ENCODE peak calls at places on chromosomes 7 and 10, in six cellular contexts. Z, S, T, J, I and Y are unnamed samples.

GRCh38 chr7:89839329-89839728 is 314.9 kb upstream of the STEAP1 start:
- DNase-seq in Z (no peak), S (no peak), T (no peak), J (no peak), I (no peak), Y (no peak)

GRCh38 chr10:85612378-85612775 is 754.2 kb downstream of the GRID1 start:
- DNase-seq in Z (no peak), S (no peak), T (peak), J (no peak), I (no peak), Y (no peak)

GRCh38 chr10:44382981-44383748 is 1.7 kb downstream of the CXCL12 start:
- DNase-seq in Z (no peak), S (no peak), T (peak), J (no peak), I (no peak), Y (no peak)

GRCh38 chr10:23643396-23643795 is 204.5 kb downstream of the OTUD1 start:
- DNase-seq in Z (no peak), S (no peak), T (no peak), J (no peak), I (no peak), Y (peak)

GRCh38 chr7:55593515-55594318 is 21.4 kb upstream of the VOPP1 start:
- DNase-seq in Z (peak), S (peak), T (peak), J (peak), I (peak), Y (no peak)

GRCh38 chr7:153518201-153518984 is 533.8 kb upstream of the DPP6 start:
- DNase-seq in Z (no peak), S (no peak), T (no peak), J (no peak), I (no peak), Y (peak)

GRCh38 chr10:7186387-7187032 is 224.3 kb downstream of the SFMBT2 start:
- DNase-seq in Z (no peak), S (no peak), T (no peak), J (no peak), I (no peak), Y (no peak)

GRCh38 chr10:22927661-22928403 is at the start of gene ARMC3:
- DNase-seq in Z (no peak), S (peak), T (peak), J (peak), I (peak), Y (peak)

GRCh38 chr7:151864561-151864960 is 12.4 kb downstream of the PRKAG2 start:
- DNase-seq in Z (no peak), S (no peak), T (no peak), J (no peak), I (no peak), Y (no peak)

GRCh38 chr7:113996405-113996804 is 77.6 kb upstream of the PPP1R3A start:
- DNase-seq in Z (peak), S (no peak), T (no peak), J (no peak), I (no peak), Y (peak)

GRCh38 chr10:3068968-3069737 is 1.8 kb downstream of the PFKP start:
- DNase-seq in Z (peak), S (no peak), T (no peak), J (no peak), I (peak), Y (no peak)

GRCh38 chr10:121566755-121567154 is 31.5 kb downstream of the FGFR2 start:
- DNase-seq in Z (no peak), S (no peak), T (no peak), J (no peak), I (no peak), Y (no peak)

GRCh38 chr10:36336315-36336714 is 694.2 kb upstream of the FZD8 start:
- DNase-seq in Z (peak), S (no peak), T (no peak), J (no peak), I (no peak), Y (no peak)

GRCh38 chr10:61903184-61903990 is 1.9 kb downstream of the ARID5B start:
- DNase-seq in Z (peak), S (peak), T (peak), J (peak), I (peak), Y (peak)

GRCh38 chr7:136956671-136957070 is 88.2 kb downstream of the CHRM2 start:
- DNase-seq in Z (peak), S (no peak), T (no peak), J (no peak), I (no peak), Y (no peak)

GRCh38 chr10:17220652-17221100 is 7.4 kb upstream of the VIM start:
- DNase-seq in Z (peak), S (no peak), T (no peak), J (no peak), I (no peak), Y (no peak)

GRCh38 chr7:155864991-155865690 is 52.9 kb upstream of the SHH start:
- DNase-seq in Z (no peak), S (no peak), T (peak), J (peak), I (no peak), Y (no peak)

GRCh38 chr7:23058412-23059096 is 44.6 kb upstream of the HYCC1 start:
- DNase-seq in Z (no peak), S (no peak), T (no peak), J (no peak), I (no peak), Y (no peak)

GRCh38 chr7:84191842-84192241 is 2.7 kb downstream of the SEMA3A start:
- DNase-seq in Z (peak), S (no peak), T (no peak), J (no peak), I (no peak), Y (no peak)

GRCh38 chr10:1425886-1426285 is 311.4 kb downstream of the ADARB2 start:
- DNase-seq in Z (no peak), S (no peak), T (peak), J (no peak), I (peak), Y (no peak)

GRCh38 chr7:77254915-77255314 is 55.3 kb upstream of the FGL2 start:
- DNase-seq in Z (no peak), S (no peak), T (no peak), J (no peak), I (no peak), Y (no peak)

DNA sequence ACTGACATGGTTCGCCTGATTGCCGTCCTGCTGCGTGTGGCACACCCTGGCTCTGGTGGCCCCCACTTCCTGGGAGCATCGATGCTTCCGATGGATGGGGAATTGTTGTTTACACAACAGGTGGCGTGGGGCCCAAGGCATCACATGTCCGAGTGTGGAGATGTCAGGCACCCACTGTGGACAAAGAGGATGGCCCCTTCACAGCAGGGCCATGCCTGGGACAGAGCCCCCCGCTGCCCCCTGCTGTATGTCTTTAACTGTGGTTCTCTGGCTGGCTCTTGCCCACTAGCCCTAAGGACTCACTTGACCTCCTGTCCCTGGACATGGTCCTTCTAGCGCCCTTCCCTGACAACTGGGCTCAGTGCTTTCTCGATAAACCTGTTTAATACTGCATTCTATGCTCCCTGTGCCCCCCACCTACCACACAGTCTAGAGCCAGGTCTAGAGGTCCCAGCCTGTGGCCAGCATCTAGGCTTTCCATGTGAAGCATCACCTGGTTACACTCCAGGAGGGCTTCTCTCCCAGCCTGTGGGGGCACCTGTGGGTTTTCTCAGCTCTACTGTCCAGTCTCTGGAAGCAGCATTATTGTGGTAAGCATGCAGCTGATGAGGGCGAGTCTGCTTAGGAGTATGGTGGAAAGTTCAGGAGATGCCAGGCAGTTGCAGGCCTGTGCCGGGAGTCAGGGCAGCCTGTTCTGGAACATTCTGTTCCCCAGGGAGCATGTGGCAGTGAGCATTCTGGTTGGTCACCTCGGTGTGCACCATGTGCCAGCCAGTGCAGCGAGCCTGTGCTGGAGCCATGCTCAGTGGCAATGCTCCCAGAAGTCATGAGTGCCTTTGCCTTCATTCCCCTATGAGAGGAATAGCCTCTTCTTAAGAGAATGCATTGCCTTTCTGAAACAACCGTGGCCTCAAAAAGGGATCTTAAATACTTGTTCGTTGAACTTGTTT is 10.4 kb downstream of the ADCY1 start:
- DNase-seq in Z (no peak), S (no peak), T (no peak), J (no peak), I (no peak), Y (no peak)
- TF ChIP-seq CTCF in Z (no peak), S (peak), T (no peak), J (no peak), I (no peak), Y (no peak)

DNA sequence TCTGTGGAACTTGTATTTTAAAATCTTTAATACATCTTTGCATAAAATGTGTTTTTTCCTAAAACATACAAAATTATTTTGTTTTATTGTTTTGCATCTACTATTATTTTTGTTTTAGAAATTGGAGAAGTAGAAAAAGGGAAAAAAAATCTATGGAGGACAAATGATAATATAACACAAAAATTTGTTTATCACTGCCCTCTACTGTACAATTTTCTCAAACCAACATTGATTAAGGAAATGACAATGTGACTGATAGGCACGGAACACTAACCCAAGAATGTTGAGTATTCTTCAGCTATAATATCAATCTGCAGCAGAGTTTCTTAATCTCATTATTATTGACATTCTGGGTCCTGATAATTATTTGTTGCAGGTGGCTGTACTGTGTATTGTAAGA is 9.5 kb upstream of the ING3 start:
- DNase-seq in Z (no peak), S (no peak), T (no peak), J (no peak), I (no peak), Y (no peak)
- TF ChIP-seq CTCF in Z (peak), S (peak), T (peak), J (peak), I (no peak), Y (peak)

GRCh38 chr7:131488361-131488760 is 68.1 kb downstream of the PODXL start:
- DNase-seq in Z (no peak), S (no peak), T (no peak), J (no peak), I (no peak), Y (no peak)
- TF ChIP-seq CTCF in Z (peak), S (no peak), T (no peak), J (peak), I (no peak), Y (peak)

DNA sequence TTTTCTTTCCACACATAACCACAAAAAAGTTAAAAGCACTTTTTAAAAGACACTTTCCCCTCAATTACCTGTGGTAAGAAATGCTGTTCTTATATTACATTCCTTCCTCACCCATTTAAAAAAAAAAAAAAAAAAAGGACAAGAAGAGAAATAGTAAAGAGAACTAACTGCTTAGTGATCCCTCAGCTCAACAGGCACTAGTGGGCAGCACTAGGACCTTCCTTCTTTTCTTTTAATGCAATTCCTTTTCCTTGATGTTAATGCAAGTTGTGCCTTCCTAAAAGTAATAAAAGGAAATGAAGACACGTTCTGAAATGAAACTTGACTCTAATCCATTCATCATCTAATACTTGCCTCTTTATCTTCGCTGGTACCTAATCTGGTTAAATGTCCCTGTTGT is 189.6 kb downstream of the TCF7L2 start:
- DNase-seq in Z (peak), S (no peak), T (no peak), J (no peak), I (no peak), Y (no peak)
- TF ChIP-seq CTCF in Z (peak), S (no peak), T (no peak), J (no peak), I (no peak), Y (peak)

GRCh38 chr7:130425798-130426197 is 15.0 kb downstream of the CEP41 start:
- DNase-seq in Z (no peak), S (no peak), T (no peak), J (no peak), I (no peak), Y (no peak)
- TF ChIP-seq CTCF in Z (no peak), S (no peak), T (no peak), J (no peak), I (no peak), Y (no peak)

DNA sequence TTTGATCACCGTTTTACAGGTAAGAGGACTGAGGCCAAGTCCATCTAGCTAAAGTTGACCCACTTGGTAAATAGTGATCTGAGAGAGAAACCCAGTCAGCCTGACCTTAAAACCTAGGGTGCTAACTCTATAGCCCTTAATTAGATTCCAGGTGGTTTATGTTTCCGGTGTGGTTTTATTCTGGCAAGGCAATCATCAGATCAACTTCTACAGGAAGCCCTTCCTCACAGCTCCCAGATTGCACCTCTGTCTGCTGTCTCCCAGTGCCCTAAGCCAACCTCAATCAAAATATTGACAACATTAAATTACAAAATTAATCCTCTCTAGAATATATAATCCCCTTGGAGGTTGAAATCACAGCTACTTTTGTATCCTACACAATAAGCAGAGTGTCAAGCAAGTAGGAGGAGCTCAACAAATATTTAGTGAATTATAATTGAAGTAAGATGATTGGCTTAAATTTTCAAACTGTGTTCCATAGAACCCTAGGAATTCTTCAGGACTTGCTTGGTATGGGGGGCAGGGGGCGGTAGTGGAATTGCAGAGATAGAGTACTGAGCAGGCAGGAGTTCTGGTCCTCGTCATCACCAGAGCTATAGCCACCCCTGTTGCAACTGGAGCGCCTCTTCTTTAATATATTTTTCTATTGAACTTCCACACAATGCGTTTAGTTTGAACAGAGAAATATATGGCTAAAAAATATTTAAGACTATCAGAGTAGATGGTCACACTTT is 692.8 kb upstream of the LRRN3 start:
- DNase-seq in Z (no peak), S (no peak), T (no peak), J (no peak), I (no peak), Y (no peak)
- TF ChIP-seq CTCF in Z (no peak), S (no peak), T (no peak), J (no peak), I (no peak), Y (no peak)

GRCh38 chr10:128571745-128572144 is 445.5 kb upstream of the MKI67 start:
- DNase-seq in Z (no peak), S (no peak), T (no peak), J (no peak), I (no peak), Y (no peak)
- TF ChIP-seq CTCF in Z (no peak), S (no peak), T (no peak), J (no peak), I (no peak), Y (no peak)

GRCh38 chr7:50666124-50666496 is 100.9 kb upstream of the DDC start:
- DNase-seq in Z (no peak), S (no peak), T (no peak), J (no peak), I (no peak), Y (no peak)

GRCh38 chr7:50664461-50664922 is 99.3 kb upstream of the DDC start:
- DNase-seq in Z (peak), S (no peak), T (no peak), J (no peak), I (peak), Y (peak)

GRCh38 chr7:50667338-50667737 is 102.1 kb upstream of the DDC start:
- DNase-seq in Z (no peak), S (no peak), T (no peak), J (no peak), I (no peak), Y (no peak)

GRCh38 chr7:50664937-50665336 is 99.7 kb upstream of the DDC start:
- DNase-seq in Z (no peak), S (no peak), T (no peak), J (no peak), I (no peak), Y (no peak)

GRCh38 chr7:50665403-50666123 is 100.4 kb upstream of the DDC start:
- DNase-seq in Z (peak), S (no peak), T (no peak), J (no peak), I (no peak), Y (no peak)
- TF ChIP-seq CTCF in Z (no peak), S (no peak), T (no peak), J (no peak), I (no peak), Y (no peak)

DNA sequence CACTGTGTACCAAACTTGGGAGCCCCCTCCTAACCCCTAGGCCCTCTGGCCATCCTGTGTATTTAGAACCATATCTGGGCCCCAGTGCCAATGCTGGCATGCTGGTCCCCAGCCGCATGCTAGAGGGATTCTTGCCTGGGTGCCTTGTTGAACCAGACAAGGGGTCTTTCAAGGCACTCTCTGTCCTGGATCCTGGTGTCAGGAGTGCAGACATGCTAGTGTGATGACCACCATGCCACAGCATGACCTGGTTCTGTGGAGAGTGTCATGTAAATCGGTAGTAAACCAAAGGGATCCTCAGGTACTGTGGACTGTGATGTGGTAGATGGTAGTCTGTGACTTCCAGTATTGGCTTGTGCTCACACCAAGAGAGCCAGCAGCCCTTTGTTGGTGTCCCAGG is 222.2 kb upstream of the PODXL start:
- DNase-seq in Z (no peak), S (no peak), T (no peak), J (no peak), I (no peak), Y (no peak)
- TF ChIP-seq CTCF in Z (no peak), S (no peak), T (no peak), J (no peak), I (no peak), Y (no peak)